ENCODE peak calls at places on chromosomes 13 and 19, in seven cellular contexts. H is SK-N-SH, U is H1, C is HCT116, V is K562, G is HepG2, N is GM12878. F is an unnamed sample.

GRCh38 chr13:104984296-104984818 is 1551.1 kb downstream of the EFNB2 start:
- DNase-seq in H (peak), V (no peak), C (no peak), U (no peak), N (peak), G (no peak), F (peak)

GRCh38 chr13:83515267-83515666 is 367.0 kb downstream of the SLITRK1 start:
- DNase-seq in U (no peak), C (no peak), G (no peak), H (no peak), N (no peak), V (no peak), F (peak)

GRCh38 chr19:57815247-57816075 is 748 bp upstream of the ZNF552 start:
- DNase-seq in V (no peak), N (no peak), C (no peak), U (no peak), G (no peak), H (no peak), F (peak)

GRCh38 chr19:42153606-42154405 is 21.6 kb upstream of the POU2F2 start:
- DNase-seq in H (peak), G (no peak), C (no peak), V (no peak), N (no peak), U (no peak), F (no peak)

GRCh38 chr19:28492616-28493015 is 720.3 kb downstream of the UQCRFS1 start:
- DNase-seq in N (no peak), U (no peak), V (no peak), G (no peak), H (no peak), C (no peak), F (no peak)

GRCh38 chr13:100409132-100409531 is 179.5 kb downstream of the GGACT start:
- DNase-seq in H (no peak), N (no peak), C (no peak), U (no peak), V (peak), G (no peak), F (no peak)

GRCh38 chr13:105220063-105220462 is 1315.4 kb downstream of the EFNB2 start:
- DNase-seq in G (no peak), N (no peak), H (no peak), V (no peak), U (no peak), C (no peak), F (no peak)

GRCh38 chr19:33434090-33434885 is 60.8 kb downstream of the CEBPG start:
- DNase-seq in C (no peak), U (no peak), N (no peak), G (no peak), V (no peak), H (no peak), F (no peak)

GRCh38 chr19:1663854-1664253 is 11.4 kb upstream of the TCF3 start:
- DNase-seq in G (no peak), N (no peak), V (no peak), U (no peak), H (no peak), C (no peak), F (no peak)

DNA sequence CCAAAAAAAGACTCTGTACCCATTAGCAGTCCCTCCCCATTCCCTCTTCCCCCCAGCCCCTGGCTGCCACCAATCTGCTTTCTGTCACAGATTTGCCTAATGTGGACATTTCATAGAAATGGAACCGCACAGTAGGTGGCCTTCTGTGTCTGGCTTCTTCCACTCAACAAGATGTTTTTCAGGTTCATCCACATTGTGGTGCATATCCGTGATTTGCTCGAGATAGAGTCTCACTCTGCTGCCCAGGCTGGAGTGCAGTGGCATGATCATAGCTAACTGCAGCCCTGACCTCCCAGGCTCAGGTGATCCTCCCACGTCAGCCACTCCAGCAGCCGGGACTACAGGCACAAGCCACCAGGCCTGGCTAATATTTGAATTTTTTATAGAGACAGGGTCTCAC is 20.9 kb downstream of the AP2A1 start:
- DNase-seq in C (no peak), H (no peak), V (no peak), U (no peak), G (no peak), N (no peak), F (peak)
- TF ChIP-seq JUND in C (no peak), H (no peak), V (no peak), U (no peak), G (no peak), N (no peak), F (no peak)

DNA sequence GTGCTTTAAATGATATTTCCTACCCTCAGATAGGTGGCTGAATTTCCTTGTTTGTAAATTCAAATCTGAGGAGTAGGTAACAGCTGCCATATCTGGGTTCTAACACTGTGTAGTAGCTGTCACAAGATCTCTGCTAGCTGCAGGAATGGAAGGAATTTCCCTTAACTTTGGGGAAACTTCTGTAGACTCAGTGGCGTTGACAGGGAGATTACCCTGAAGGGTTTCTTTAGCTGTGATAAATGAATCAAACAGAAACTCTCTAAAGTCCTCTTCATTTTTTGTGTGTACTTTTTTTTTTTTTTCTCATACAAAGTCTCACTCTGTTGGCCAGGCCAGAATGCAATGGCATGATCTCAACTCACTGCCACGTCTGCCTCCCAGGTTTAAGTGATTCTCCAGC is 5.3 kb upstream of the EPSTI1 start:
- DNase-seq in C (no peak), H (no peak), N (no peak), U (no peak), G (no peak), V (no peak), F (no peak)
- TF ChIP-seq JUND in C (no peak), H (no peak), N (no peak), U (no peak), G (no peak), V (no peak), F (no peak)

GRCh38 chr13:41352935-41353801 is 42.1 kb downstream of the NAA16 start:
- DNase-seq in N (peak), V (peak), G (peak), U (no peak), C (peak), H (peak), F (peak)
- TF ChIP-seq JUND in N (no peak), V (no peak), G (no peak), U (no peak), C (no peak), H (no peak), F (no peak)

GRCh38 chr19:4519172-4519496 is 848 bp upstream of the PLIN4 start:
- DNase-seq in C (no peak), V (no peak), U (no peak), G (no peak), N (no peak), H (no peak), F (no peak)

GRCh38 chr19:4518345-4519171 is at the start of gene PLIN4:
- DNase-seq in C (no peak), U (no peak), G (peak), V (no peak), N (no peak), H (no peak), F (no peak)

GRCh38 chr19:4521170-4521887 is 3.0 kb upstream of the PLIN4 start:
- DNase-seq in H (no peak), U (no peak), N (no peak), V (no peak), C (no peak), G (peak), F (no peak)

GRCh38 chr19:4517451-4518057 is 732 bp downstream of the PLIN4 start:
- DNase-seq in C (no peak), G (no peak), U (no peak), H (no peak), V (no peak), N (no peak), F (no peak)

DNA sequence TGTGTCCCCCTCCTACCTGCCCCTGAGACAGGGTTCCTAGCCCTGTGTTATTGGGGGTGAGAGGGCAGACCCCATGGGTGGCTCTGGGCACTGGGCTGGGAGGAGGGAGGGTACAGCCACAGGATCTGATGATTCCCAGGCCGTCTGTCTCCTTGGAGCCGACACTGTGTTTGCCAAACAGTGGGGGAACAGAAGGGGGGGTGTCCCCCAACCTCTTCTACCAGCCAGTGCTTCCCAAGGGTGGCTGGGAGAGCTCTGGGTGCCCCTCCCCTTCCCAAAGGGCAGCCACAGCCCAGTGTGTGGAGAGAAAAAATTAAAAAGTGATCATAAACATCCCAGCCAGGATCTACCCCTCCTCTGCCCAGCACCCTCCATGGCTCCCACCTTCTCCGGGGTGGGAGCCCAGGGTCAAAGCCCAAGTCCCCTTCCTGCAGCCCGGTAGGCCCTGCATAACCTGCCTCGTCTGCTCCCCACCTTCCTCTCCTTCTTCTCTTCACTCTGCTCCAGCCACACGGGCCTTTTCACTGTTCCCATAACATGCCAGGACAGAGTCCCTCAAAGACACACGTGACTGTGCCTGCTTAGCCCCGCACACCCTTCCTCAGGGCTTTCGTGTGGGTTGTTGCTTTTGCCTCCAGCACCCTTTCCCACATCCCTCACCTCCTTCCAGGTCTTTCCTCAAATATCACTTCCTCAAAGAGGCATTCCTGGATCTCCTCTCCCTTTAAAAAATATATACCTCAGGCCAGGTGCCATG is 1.4 kb upstream of the PLIN4 start:
- DNase-seq in N (no peak), V (no peak), U (no peak), H (no peak), C (no peak), G (no peak), F (no peak)
- TF ChIP-seq JUND in N (no peak), V (no peak), U (no peak), H (no peak), C (no peak), G (no peak), F (no peak)

F was measured in T47D.